ENCODE peak calls at places on chromosomes 4 and X, in six cellular contexts. M is CD8-positive, alpha-beta memory T cell; D is IMR-90; H is kidney tubule cell; J is fibroblast of lung; W is BJ. S is an unnamed sample.

GRCh38 chrX:49282647-49283011 is 13.0 kb downstream of the PPP1R3F start:
- DNase-seq in M (no peak), D (peak; percentile 33), H (no peak), J (peak; percentile 21), W (no peak), S (no peak)

GRCh38 chrX:70605352-70605751 is 160.7 kb downstream of the DLG3 start:
- DNase-seq in M (no peak), D (no peak), H (no peak), J (no peak), W (no peak), S (no peak)

GRCh38 chrX:55111578-55112254 is 22.9 kb downstream of the PAGE2 start:
- DNase-seq in M (no peak), D (no peak), H (no peak), J (no peak), W (no peak), S (no peak)

GRCh38 chr4:79087091-79087490 is 147.9 kb upstream of the PAQR3 start:
- DNase-seq in M (no peak), D (no peak), H (no peak), J (no peak), W (no peak), S (no peak)

GRCh38 chrX:148878371-148878770 is 378.0 kb downstream of the AFF2 start:
- DNase-seq in M (no peak), D (peak; percentile 69), H (peak; percentile 20), J (peak; percentile 86), W (no peak), S (no peak)

GRCh38 chrX:136159615-136160025 is 12.3 kb downstream of the FHL1 start:
- DNase-seq in M (no peak), D (no peak), H (no peak), J (no peak), W (no peak), S (no peak)

GRCh38 chr4:27276322-27277073 is 415.9 kb downstream of the STIM2 start:
- DNase-seq in M (no peak), D (no peak), H (no peak), J (peak; percentile 7), W (no peak), S (no peak)

GRCh38 chr4:69104719-69105275 is 8.5 kb downstream of the UGT2B7 start:
- DNase-seq in M (no peak), D (no peak), H (no peak), J (no peak), W (no peak), S (no peak)

GRCh38 chrX:11367609-11368430 is 74.6 kb downstream of the AMELX start:
- DNase-seq in M (no peak), D (peak; percentile 10), H (peak; percentile 52), J (peak; percentile 27), W (no peak), S (no peak)

GRCh38 chr4:177484613-177485021 is 42.4 kb upstream of the AGA start:
- DNase-seq in M (no peak), D (peak; percentile 97), H (peak; percentile 96), J (peak; percentile 98), W (peak; percentile 86), S (no peak)

GRCh38 chr4:8506006-8506372 is 65.4 kb downstream of the TRMT44 start:
- DNase-seq in M (no peak), D (no peak), H (no peak), J (no peak), W (no peak), S (no peak)

GRCh38 chr4:109599046-109599652 is 39.1 kb downstream of the MCUB start:
- DNase-seq in M (no peak), D (no peak), H (no peak), J (no peak), W (no peak), S (no peak)

GRCh38 chr4:119100640-119101039 is 35.0 kb upstream of the MYOZ2 start:
- DNase-seq in M (no peak), D (no peak), H (peak; percentile 46), J (no peak), W (no peak), S (no peak)

GRCh38 chr4:173807347-173807746 is 277.3 kb upstream of the HAND2 start:
- DNase-seq in M (no peak), D (no peak), H (no peak), J (no peak), W (peak; percentile 34), S (no peak)

GRCh38 chr4:152259866-152260265 is 276.0 kb downstream of the FBXW7 start:
- DNase-seq in M (no peak), D (peak; percentile 77), H (peak; percentile 96), J (peak; percentile 93), W (no peak), S (no peak)

GRCh38 chrX:103376118-103376978 is at the start of gene BEX3:
- DNase-seq in M (no peak), D (peak; percentile 59), H (peak; percentile 51), J (peak; percentile 67), W (no peak), S (no peak)

GRCh38 chrX:50721771-50722521 is 92.0 kb downstream of the SHROOM4 start:
- DNase-seq in M (no peak), D (no peak), H (no peak), J (peak; percentile 36), W (no peak), S (no peak)

GRCh38 chr4:56424697-56425514 is 10.5 kb downstream of the PPAT start:
- DNase-seq in M (peak; percentile 28), D (peak; percentile 45), H (no peak), J (peak; percentile 15), W (no peak), S (no peak)

GRCh38 chrX:437636-438390 is 51.1 kb upstream of the PPP2R3B start:
- DNase-seq in M (no peak), D (no peak), H (peak; percentile 19), J (no peak), W (no peak), S (no peak)

GRCh38 chr4:81573817-81574216 is 102.1 kb upstream of the RASGEF1B start:
- DNase-seq in M (no peak), D (no peak), H (no peak), J (no peak), W (no peak), S (no peak)

GRCh38 chr4:76235915-76236314 is 15.6 kb upstream of the FAM47E start:
- DNase-seq in M (no peak), D (no peak), H (peak; percentile 54), J (no peak), W (no peak), S (no peak)

GRCh38 chr4:98728433-98728832 is 70.0 kb upstream of the TSPAN5 start:
- DNase-seq in M (no peak), D (peak; percentile 69), H (peak; percentile 42), J (peak; percentile 83), W (peak; percentile 28), S (no peak)

GRCh38 chr4:158530391-158530790 is 8.7 kb downstream of the RXFP1 start:
- DNase-seq in M (no peak), D (peak; percentile 6), H (no peak), J (peak; percentile 38), W (no peak), S (no peak)

GRCh38 chr4:142341286-142341685 is 504.8 kb downstream of the INPP4B start:
- DNase-seq in M (no peak), D (no peak), H (no peak), J (no peak), W (no peak), S (no peak)

GRCh38 chr4:101018836-101019235 is 328.5 kb downstream of the PPP3CA start:
- DNase-seq in M (no peak), D (no peak), H (no peak), J (no peak), W (no peak), S (no peak)

GRCh38 chr4:161577604-161578301 is 586.0 kb downstream of the FSTL5 start:
- DNase-seq in M (no peak), D (peak; percentile 33), H (peak; percentile 7), J (peak; percentile 80), W (peak; percentile 90), S (no peak)

GRCh38 chrX:72372735-72373134 is 67.0 kb upstream of the CITED1 start:
- DNase-seq in M (no peak), D (no peak), H (no peak), J (no peak), W (no peak), S (no peak)

GRCh38 chr4:8908206-8908893 is 36.7 kb upstream of the HMX1 start:
- DNase-seq in M (no peak), D (no peak), H (no peak), J (no peak), W (no peak), S (no peak)

GRCh38 chr4:109559625-109559982 is 442 bp upstream of the MCUB start:
- DNase-seq in M (peak; percentile 24), D (no peak), H (no peak), J (no peak), W (no peak), S (no peak)

GRCh38 chrX:36908801-36909403 is 99.3 kb upstream of the FAM47C start:
- DNase-seq in M (no peak), D (peak; percentile 29), H (peak; percentile 51), J (peak; percentile 12), W (no peak), S (no peak)

GRCh38 chrX:115690554-115691216 is 129.7 kb downstream of the PLS3 start:
- DNase-seq in M (no peak), D (peak; percentile 79), H (peak; percentile 77), J (peak; percentile 82), W (peak; percentile 33), S (peak; percentile 23)

S was measured in thoracic aorta.